ENCODE peak calls at places on chromosomes 7 and 10, in eight cellular contexts. S, U, Q, K, O, V, B and Y are unnamed samples.

GRCh38 chr10:60796481-60796880 is 18.2 kb downstream of the CDK1 start:
- DNase-seq in U (no peak), S (no peak), O (no peak), K (no peak), V (no peak), Q (no peak), B (no peak), Y (no peak)

GRCh38 chr10:24288581-24288980 is 79.6 kb downstream of the KIAA1217 start:
- DNase-seq in O (no peak), Q (no peak), S (no peak), B (no peak), U (no peak), V (no peak), K (no peak), Y (no peak)

GRCh38 chr7:2719007-2719406 is 31.0 kb downstream of the AMZ1 start:
- DNase-seq in S (no peak), U (peak; percentile 87), O (peak; percentile 53), Q (peak; percentile 63), K (peak; percentile 48), V (no peak), B (no peak), Y (no peak)

GRCh38 chr10:72730462-72730861 is 38.5 kb downstream of the MCU start:
- DNase-seq in Q (no peak), U (no peak), S (no peak), V (no peak), K (no peak), O (no peak), B (no peak), Y (no peak)

GRCh38 chr7:17651296-17651695 is 289.0 kb downstream of the SNX13 start:
- DNase-seq in O (no peak), Q (no peak), V (no peak), U (no peak), K (no peak), S (no peak), B (no peak), Y (no peak)

GRCh38 chr10:22805304-22805703 is 90.9 kb upstream of the PIP4K2A start:
- DNase-seq in S (peak; percentile 64), U (no peak), K (no peak), Q (no peak), V (no peak), B (peak; percentile 54), O (peak; percentile 95), Y (peak; percentile 34)

GRCh38 chr10:92847185-92847864 is 995 bp upstream of the EXOC6 start:
- DNase-seq in Q (no peak), S (no peak), K (no peak), U (no peak), B (no peak), V (no peak), O (no peak), Y (peak; percentile 53)

GRCh38 chr7:23696916-23697441 is 13.0 kb upstream of the STK31 start:
- DNase-seq in V (peak; percentile 59), U (peak; percentile 80), Q (no peak), K (peak; percentile 34), B (peak; percentile 50), O (peak; percentile 50), S (peak; percentile 62), Y (peak; percentile 70)